ENCODE peak calls at places on chromosomes 4 and X, in nine cellular contexts. L is SK-N-SH, A is thoracic aorta, Q is breast epithelium, K is GM23248, F is right lobe of liver, W is cardiac muscle cell, R is GM23338, H is tibial artery. V is an unnamed sample.

GRCh38 chr4:143025111-143025704 is 159.5 kb upstream of the USP38 start:
- DNase-seq in L (no peak), A (no peak), Q (no peak), K (peak; percentile 69), F (no peak), W (peak; percentile 34), R (peak; percentile 65), H (no peak), V (no peak)

GRCh38 chr4:148310756-148311155 is 131.5 kb downstream of the NR3C2 start:
- DNase-seq in L (no peak), A (no peak), Q (no peak), K (no peak), F (no peak), W (no peak), R (no peak), H (no peak), V (no peak)

GRCh38 chrX:40987413-40987812 is 97.8 kb upstream of the USP9X start:
- DNase-seq in L (no peak), A (no peak), Q (no peak), K (no peak), F (no peak), W (no peak), R (peak; percentile 30), H (no peak), V (no peak)

GRCh38 chr4:16537926-16538325 is 311.7 kb upstream of the TAPT1 start:
- DNase-seq in L (no peak), A (no peak), Q (no peak), K (peak; percentile 7), F (no peak), W (no peak), R (no peak), H (no peak), V (peak; percentile 50)

GRCh38 chr4:67885727-67886126 is 1.9 kb upstream of the TMPRSS11D start:
- DNase-seq in L (no peak), A (no peak), Q (no peak), K (peak; percentile 96), F (no peak), W (peak; percentile 57), R (no peak), H (no peak), V (no peak)

GRCh38 chr4:55397521-55398321 is 2.0 kb downstream of the TMEM165 start:
- DNase-seq in L (no peak), A (no peak), Q (no peak), K (peak; percentile 80), F (no peak), W (peak; percentile 87), R (no peak), H (no peak), V (no peak)

GRCh38 chrX:54178100-54178940 is 4.7 kb downstream of the FAM120C start:
- DNase-seq in L (no peak), A (no peak), Q (no peak), K (peak; percentile 80), F (no peak), W (peak; percentile 81), R (no peak), H (no peak), V (no peak)

GRCh38 chr4:15636818-15637217 is 18.3 kb downstream of the FBXL5 start:
- DNase-seq in L (no peak), A (no peak), Q (no peak), K (no peak), F (no peak), W (no peak), R (no peak), H (no peak), V (no peak)

GRCh38 chr4:39936565-39937418 is 40.9 kb downstream of the PDS5A start:
- DNase-seq in L (no peak), A (no peak), Q (no peak), K (no peak), F (no peak), W (no peak), R (peak; percentile 83), H (no peak), V (no peak)

GRCh38 chr4:75629239-75629638 is 1.1 kb downstream of the CDKL2 start:
- DNase-seq in L (no peak), A (no peak), Q (no peak), K (no peak), F (no peak), W (no peak), R (no peak), H (no peak), V (no peak)
- H3K4me3 ChIP-seq in L (no peak overlapping the region), A (peak overlapping the region; percentile 93), Q (no peak overlapping the region), K (no peak overlapping the region), F (no peak overlapping the region), W (no peak overlapping the region), R (peak overlapping the region; percentile 83), H (no peak overlapping the region), V (peak overlapping the region; percentile 51)

DNA sequence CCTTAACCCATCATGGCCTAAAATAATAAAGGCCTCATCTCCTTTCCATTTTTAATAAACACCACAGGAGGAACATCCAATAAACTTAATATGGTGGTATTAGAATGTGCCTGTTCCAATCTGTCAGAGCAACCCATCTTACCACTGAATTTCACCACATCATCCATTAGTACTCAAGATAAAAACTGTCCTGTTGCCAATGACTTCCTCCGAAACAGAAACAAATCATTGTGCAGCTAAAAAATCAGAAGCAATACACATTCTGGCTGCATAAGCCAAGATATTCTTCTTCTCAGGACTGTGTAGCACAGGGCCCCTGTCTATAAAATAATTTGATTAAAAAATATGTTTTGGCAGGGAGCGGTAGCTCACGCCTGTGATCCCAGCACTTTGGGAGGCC is 18.5 kb downstream of the TLR10 start:
- DNase-seq in L (no peak), A (no peak), Q (no peak), K (no peak), F (no peak), W (no peak), R (no peak), H (no peak), V (no peak)
- H3K4me1 ChIP-seq in L (no peaks in the 10 kb centered on the region), A (peaks cover 3% of the 10 kb centered on the region), Q (no peaks in the 10 kb centered on the region), K (peaks cover 4% of the 10 kb centered on the region), F (no peaks in the 10 kb centered on the region), W (no peaks in the 10 kb centered on the region), R (no peaks in the 10 kb centered on the region), H (peaks cover 2% of the 10 kb centered on the region), V (no peaks in the 10 kb centered on the region)

GRCh38 chrX:8726031-8726652 is 5.8 kb downstream of the ANOS1 start:
- DNase-seq in L (no peak), A (no peak), Q (no peak), K (peak; percentile 18), F (no peak), W (no peak), R (peak; percentile 35), H (no peak), V (no peak)

GRCh38 chrX:8728932-8729331 is 3.0 kb downstream of the ANOS1 start:
- DNase-seq in L (no peak), A (no peak), Q (no peak), K (no peak), F (peak; percentile 39), W (no peak), R (no peak), H (no peak), V (peak; percentile 46)

GRCh38 chrX:8731579-8732395 is at the start of gene ANOS1:
- DNase-seq in L (peak; percentile 58), A (no peak), Q (peak; percentile 54), K (peak; percentile 16), F (peak; percentile 37), W (peak; percentile 72), R (peak; percentile 76), H (no peak), V (peak; percentile 85)

GRCh38 chrX:8730812-8731578 is 942 bp downstream of the ANOS1 start:
- DNase-seq in L (peak; percentile 15), A (no peak), Q (no peak), K (no peak), F (no peak), W (no peak), R (peak; percentile 25), H (no peak), V (no peak)
- H3K4me3 ChIP-seq in L (no peak overlapping the region), A (peak overlapping the region; percentile 73), Q (peak overlapping the region; percentile 74), K (peak overlapping the region; percentile 43), F (peak overlapping the region; percentile 30), W (peak overlapping the region; percentile 86), R (peak overlapping the region; percentile 76), H (peak overlapping the region; percentile 58), V (peak overlapping the region; percentile 43)

GRCh38 chrX:79107891-79108718 is 36.4 kb upstream of the GPR174 start:
- DNase-seq in L (no peak), A (no peak), Q (no peak), K (no peak), F (no peak), W (no peak), R (no peak), H (no peak), V (no peak)
- H3K4me1 ChIP-seq in L (no peaks in the 10 kb centered on the region), A (no peaks in the 10 kb centered on the region), Q (no peaks in the 10 kb centered on the region), K (no peaks in the 10 kb centered on the region), F (no peaks in the 10 kb centered on the region), W (no peaks in the 10 kb centered on the region), R (no peaks in the 10 kb centered on the region), H (no peaks in the 10 kb centered on the region), V (no peaks in the 10 kb centered on the region)

GRCh38 chr4:626201-627091 is 1.1 kb downstream of the PDE6B start:
- DNase-seq in L (no peak), A (no peak), Q (peak; percentile 3), K (no peak), F (peak; percentile 38), W (no peak), R (no peak), H (no peak), V (peak; percentile 59)
- H3K4me3 ChIP-seq in L (no peak overlapping the region), A (no peak overlapping the region), Q (no peak overlapping the region), K (no peak overlapping the region), F (no peak overlapping the region), W (no peak overlapping the region), R (no peak overlapping the region), H (no peak overlapping the region), V (no peak overlapping the region)

GRCh38 chrX:95875661-95876060 is 809.0 kb upstream of the DIAPH2 start:
- DNase-seq in L (no peak), A (no peak), Q (no peak), K (no peak), F (no peak), W (no peak), R (no peak), H (no peak), V (no peak)
- H3K4me1 ChIP-seq in L (no peaks in the 10 kb centered on the region), A (no peaks in the 10 kb centered on the region), Q (no peaks in the 10 kb centered on the region), K (no peaks in the 10 kb centered on the region), F (no peaks in the 10 kb centered on the region), W (no peaks in the 10 kb centered on the region), R (no peaks in the 10 kb centered on the region), H (no peaks in the 10 kb centered on the region), V (no peaks in the 10 kb centered on the region)

GRCh38 chr4:94540476-94540875 is 88.7 kb downstream of the PDLIM5 start:
- DNase-seq in L (no peak), A (no peak), Q (no peak), K (no peak), F (no peak), W (no peak), R (peak; percentile 47), H (no peak), V (no peak)

GRCh38 chr4:94545296-94545695 is 93.6 kb downstream of the PDLIM5 start:
- DNase-seq in L (no peak), A (no peak), Q (no peak), K (peak; percentile 71), F (no peak), W (peak; percentile 76), R (no peak), H (no peak), V (no peak)

GRCh38 chr4:94548571-94548970 is 96.8 kb downstream of the PDLIM5 start:
- DNase-seq in L (no peak), A (no peak), Q (no peak), K (peak; percentile 82), F (no peak), W (peak; percentile 91), R (peak; percentile 33), H (peak; percentile 38), V (no peak)

GRCh38 chr4:94546949-94547348 is 95.2 kb downstream of the PDLIM5 start:
- DNase-seq in L (no peak), A (no peak), Q (no peak), K (no peak), F (no peak), W (no peak), R (no peak), H (no peak), V (no peak)

GRCh38 chr4:94544811-94545210 is 93.1 kb downstream of the PDLIM5 start:
- DNase-seq in L (no peak), A (no peak), Q (no peak), K (peak; percentile 26), F (no peak), W (no peak), R (no peak), H (no peak), V (no peak)
- H3K4me3 ChIP-seq in L (no peak overlapping the region), A (peak overlapping the region; percentile 8), Q (no peak overlapping the region), K (peak overlapping the region; percentile 49), F (no peak overlapping the region), W (no peak overlapping the region), R (no peak overlapping the region), H (no peak overlapping the region), V (no peak overlapping the region)